ENCODE peak calls at places on chromosomes 12 and 14, in seven cellular contexts. I is stomach, N is transverse colon, V is SK-N-SH, D is suprapubic skin, O is sigmoid colon, U is K562. M is an unnamed sample. For H3K4me1, the result is how much of the 10 kb centered on the place peaks cover.

GRCh38 chr14:37720131-37720530 is 124.7 kb downstream of the TTC6 start:
- DNase-seq in I (no peak), N (no peak), V (no peak), D (no peak), O (no peak), U (no peak), M (no peak)

GRCh38 chr12:70609739-70610491 is 27.3 kb downstream of the PTPRB start:
- DNase-seq in I (peak), N (peak), V (peak), D (peak), O (peak), U (peak), M (peak)

GRCh38 chr12:108475396-108475795 is 39.7 kb upstream of the FICD start:
- DNase-seq in I (no peak), N (no peak), V (peak), D (no peak), O (no peak), U (no peak), M (no peak)

GRCh38 chr12:3000548-3001275 is 41.5 kb downstream of the TEAD4 start:
- DNase-seq in I (no peak), N (no peak), V (no peak), D (no peak), O (no peak), U (peak), M (no peak)

GRCh38 chr12:47819902-47820630 is at the start of gene HDAC7:
- DNase-seq in I (peak), N (peak), V (peak), D (peak), O (peak), U (peak), M (peak)

GRCh38 chr14:67188326-67188725 is 914 bp upstream of the GARIN2 start:
- DNase-seq in I (no peak), N (no peak), V (no peak), D (no peak), O (no peak), U (no peak), M (no peak)

GRCh38 chr14:70641548-70642312 is at the start of gene TTC9:
- DNase-seq in I (peak), N (peak), V (peak), D (no peak), O (no peak), U (peak), M (peak)

GRCh38 chr14:22122227-22123187 is 448.9 kb upstream of the OR4E1 start:
- DNase-seq in I (no peak), N (peak), V (no peak), D (no peak), O (no peak), U (no peak), M (no peak)

GRCh38 chr12:114740448-114740847 is 56.5 kb upstream of the TBX3 start:
- DNase-seq in I (no peak), N (no peak), V (no peak), D (no peak), O (no peak), U (no peak), M (no peak)

GRCh38 chr12:114742363-114742762 is 58.4 kb upstream of the TBX3 start:
- DNase-seq in I (no peak), N (no peak), V (peak), D (no peak), O (no peak), U (no peak), M (no peak)

GRCh38 chr12:114743289-114743688 is 59.3 kb upstream of the TBX3 start:
- DNase-seq in I (no peak), N (no peak), V (no peak), D (no peak), O (no peak), U (no peak), M (no peak)

GRCh38 chr12:114743799-114744198 is 59.8 kb upstream of the TBX3 start:
- DNase-seq in I (no peak), N (no peak), V (no peak), D (no peak), O (no peak), U (no peak), M (no peak)

GRCh38 chr12:114741940-114742339 is 58.0 kb upstream of the TBX3 start:
- DNase-seq in I (no peak), N (no peak), V (no peak), D (no peak), O (no peak), U (no peak), M (no peak)
- TF ChIP-seq POLR2AphosphoS5 in I (no peak), N (no peak), V (no peak), D (no peak), O (no peak), U (no peak), M (no peak)

DNA sequence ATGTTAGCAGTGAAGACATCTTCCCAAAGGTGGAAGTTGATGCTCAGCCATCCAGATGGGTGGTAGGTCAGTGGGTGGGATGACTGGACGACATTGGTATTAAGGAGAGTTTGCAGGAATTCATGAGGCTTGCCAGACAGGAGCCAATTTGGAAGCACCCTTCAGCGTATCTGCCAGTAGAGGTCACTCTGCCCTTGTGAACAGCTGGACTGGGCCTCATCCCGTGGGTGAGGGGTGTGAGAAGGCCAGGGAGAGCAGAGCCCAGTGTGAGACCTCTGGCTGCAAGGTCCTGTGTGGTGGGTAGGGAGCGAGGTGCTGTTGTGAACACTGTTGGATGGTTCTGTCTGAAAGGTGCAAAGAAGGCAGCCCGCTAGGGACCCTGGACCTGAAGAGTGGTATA is 37.7 kb downstream of the SLC5A8 start:
- DNase-seq in I (no peak), N (peak), V (peak), D (no peak), O (no peak), U (peak), M (no peak)
- H3K4me1 ChIP-seq in I (under half), N (under half), V (under half), D (under half), O (under half), U (under half), M (under half)

DNA sequence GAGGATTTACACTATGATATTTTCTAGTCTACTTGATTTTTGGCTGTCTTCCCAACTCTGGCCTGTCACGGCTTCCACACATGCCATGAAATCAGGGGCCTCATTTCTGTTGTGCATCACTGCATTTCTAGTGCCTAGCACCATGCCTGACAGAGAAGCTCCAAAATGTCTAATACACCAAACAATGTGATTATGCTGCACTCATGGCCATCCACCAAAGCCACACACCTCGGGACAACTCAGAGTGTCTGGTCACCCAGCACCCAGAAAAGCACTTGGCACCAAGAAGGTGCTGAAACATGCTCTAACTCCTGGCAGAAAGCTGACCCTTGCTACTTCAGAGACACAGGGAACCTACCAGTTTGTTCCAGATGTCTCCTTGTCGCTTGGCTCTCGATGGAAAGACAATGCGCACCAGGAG is 11.3 kb downstream of the GCN1 start:
- DNase-seq in I (no peak), N (no peak), V (no peak), D (no peak), O (no peak), U (no peak), M (no peak)
- TF ChIP-seq EP300 in I (no peak), N (no peak), V (no peak), D (no peak), O (no peak), U (no peak), M (no peak)

GRCh38 chr12:94089891-94090290 is 58.5 kb upstream of the PLXNC1 start:
- DNase-seq in I (no peak), N (no peak), V (no peak), D (no peak), O (no peak), U (peak), M (no peak)

GRCh38 chr12:94094700-94095099 is 53.7 kb upstream of the PLXNC1 start:
- DNase-seq in I (no peak), N (no peak), V (no peak), D (no peak), O (no peak), U (no peak), M (no peak)

GRCh38 chr12:94095618-94096017 is 52.8 kb upstream of the PLXNC1 start:
- DNase-seq in I (no peak), N (no peak), V (no peak), D (no peak), O (no peak), U (no peak), M (no peak)

GRCh38 chr12:94091624-94092023 is 56.8 kb upstream of the PLXNC1 start:
- DNase-seq in I (no peak), N (no peak), V (no peak), D (no peak), O (no peak), U (no peak), M (no peak)

DNA sequence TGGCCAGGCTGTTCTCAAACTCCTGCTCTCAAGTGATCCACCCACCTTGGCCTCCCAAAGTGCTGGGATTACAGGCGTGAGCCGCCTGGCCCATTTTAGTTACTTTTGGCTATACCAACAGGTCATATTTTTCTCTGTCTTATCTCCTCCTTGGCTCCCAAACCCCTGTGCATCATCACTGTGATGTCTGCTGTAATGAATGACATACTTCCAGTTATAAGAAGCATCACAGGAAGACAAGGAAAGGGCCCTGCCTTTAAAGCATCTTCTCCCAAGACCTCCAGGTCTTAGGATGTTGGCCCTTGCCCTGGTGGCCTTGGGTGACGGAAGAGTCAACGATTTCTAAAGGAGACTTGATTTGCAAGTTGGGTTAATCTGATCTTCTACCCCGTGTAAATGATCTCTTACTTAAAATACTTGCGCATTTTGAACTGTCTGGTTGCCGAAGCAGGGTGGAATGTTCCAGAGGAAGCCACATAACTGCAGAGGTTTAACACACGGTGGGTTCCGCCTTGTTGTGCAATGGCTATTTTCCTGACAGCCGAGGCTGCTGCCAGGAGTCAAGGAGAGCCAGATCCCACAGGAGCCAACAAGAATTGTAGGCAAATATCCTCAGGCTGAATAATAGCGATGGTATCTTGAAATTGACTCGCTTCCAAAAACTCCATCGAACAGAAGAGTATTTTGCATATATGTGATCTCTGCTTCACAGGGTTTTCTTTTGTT is 55.7 kb upstream of the PLXNC1 start:
- DNase-seq in I (no peak), N (no peak), V (no peak), D (no peak), O (peak), U (no peak), M (no peak)
- TF ChIP-seq POLR2AphosphoS5 in I (no peak), N (no peak), V (no peak), D (no peak), O (peak), U (no peak), M (no peak)

GRCh38 chr14:93982684-93983007 is 6.3 kb upstream of the ASB2 start:
- DNase-seq in I (no peak), N (no peak), V (no peak), D (no peak), O (no peak), U (no peak), M (no peak)
- H3K4me1 ChIP-seq in I (under half), N (under half), V (under half), D (under half), O (half or more), U (under half), M (under half)

M was measured in upper lobe of left lung.